ENCODE peak calls at places on chromosomes 3 and 15, in nine cellular contexts. O is fibroblast of the conjunctiva; U is stimulated activated CD4-positive, alpha-beta T cell treated with anti-CD3 and anti-CD28 coated beads, Interleukin-12 subunit alpha, Interleukin-12 subunit beta, amount 100 ng/mL, for 24 hours; F is H9; Y is retina; R is GF-D8; T is NCI-H1417; W is PC-3; D is GM12891. G is an unnamed sample.

GRCh38 chr3:132135628-132136333 is 101.0 kb upstream of the CPNE4 start:
- DNase-seq in O (peak), F (peak), T (no peak), D (no peak), Y (no peak), W (peak), U (no peak), R (no peak), G (peak)

GRCh38 chr3:142086581-142087090 is 62.7 kb downstream of the TFDP2 start:
- DNase-seq in U (no peak), R (no peak), O (no peak), T (no peak), F (no peak), W (no peak), D (no peak), Y (no peak), G (peak)

GRCh38 chr15:69916169-69916785 is 181.4 kb downstream of the TLE3 start:
- DNase-seq in T (no peak), W (no peak), F (no peak), D (no peak), O (no peak), U (no peak), R (no peak), Y (no peak), G (no peak)

GRCh38 chr3:14343338-14344112 is 58.9 kb upstream of the SLC6A6 start:
- DNase-seq in O (no peak), T (no peak), F (no peak), R (no peak), D (no peak), W (no peak), U (no peak), Y (no peak), G (peak)

GRCh38 chr15:86231864-86232801 is 152.5 kb downstream of the AGBL1 start:
- DNase-seq in D (peak), U (peak), F (peak), W (peak), O (no peak), R (no peak), T (peak), Y (peak), G (no peak)

GRCh38 chr15:94298359-94298758 is 67.0 kb downstream of the MCTP2 start:
- DNase-seq in W (no peak), O (no peak), U (no peak), D (no peak), R (no peak), F (no peak), T (no peak), Y (no peak), G (peak)

GRCh38 chr3:131470377-131470776 is 32.4 kb downstream of the MRPL3 start:
- DNase-seq in O (no peak), Y (no peak), F (no peak), R (no peak), T (no peak), U (no peak), D (no peak), W (no peak), G (no peak)

GRCh38 chr3:22555753-22556152 is 647.4 kb upstream of the UBE2E2 start:
- DNase-seq in D (no peak), O (no peak), U (no peak), Y (no peak), T (peak), R (no peak), F (no peak), W (no peak), G (no peak)

GRCh38 chr3:151209652-151210051 is 6.6 kb upstream of the GPR171 start:
- DNase-seq in T (no peak), W (no peak), Y (no peak), U (no peak), F (no peak), O (no peak), R (no peak), D (no peak), G (no peak)

GRCh38 chr3:70531063-70531657 is 218.7 kb upstream of the MDFIC2 start:
- DNase-seq in O (peak), F (no peak), W (peak), R (no peak), U (no peak), D (no peak), Y (peak), T (peak), G (peak)

GRCh38 chr15:57873564-57874209 is 167.2 kb downstream of the POLR2M start:
- DNase-seq in T (no peak), W (peak), F (no peak), Y (no peak), O (no peak), R (no peak), U (no peak), D (no peak), G (peak)

GRCh38 chr15:99706557-99707303 is 26.5 kb downstream of the LYSMD4 start:
- DNase-seq in T (no peak), O (no peak), U (no peak), D (no peak), Y (no peak), F (no peak), R (no peak), W (no peak), G (no peak)

GRCh38 chr3:143171141-143171651 is 51.6 kb downstream of the CHST2 start:
- DNase-seq in U (no peak), T (no peak), W (no peak), F (no peak), O (no peak), R (no peak), Y (no peak), D (no peak), G (peak)

GRCh38 chr15:26083457-26084350 is 220.6 kb upstream of the ATP10A start:
- DNase-seq in W (no peak), F (no peak), U (no peak), Y (no peak), D (no peak), O (no peak), T (no peak), R (no peak), G (no peak)